ENCODE peak calls at places on chromosome 10, in ten cellular contexts. W, J, K, H, L, P, F, E, C and V are unnamed samples. For H3K4me1, the result is how much of the 10 kb centered on the place peaks cover.

GRCh38 chr10:77500754-77501151 is 136.9 kb downstream of the KCNMA1 start:
- DNase-seq in L (no peak), P (no peak), K (peak), W (no peak), J (no peak), H (no peak), E (no peak), F (no peak), C (no peak), V (no peak)

GRCh38 chr10:116741391-116742351 is 695 bp downstream of the HSPA12A start:
- DNase-seq in E (no peak), J (no peak), F (peak), W (peak), H (peak), L (no peak), P (peak), K (no peak), C (peak), V (no peak)

GRCh38 chr10:116098411-116099019 is 174.5 kb downstream of the GFRA1 start:
- DNase-seq in K (no peak), H (peak), J (no peak), E (no peak), P (no peak), W (no peak), C (peak), L (no peak), F (no peak), V (no peak)

GRCh38 chr10:93180402-93181040 is 106.8 kb downstream of the CYP26A1 start:
- DNase-seq in W (peak), J (no peak), K (peak), C (no peak), F (peak), H (no peak), L (no peak), P (peak), E (peak), V (no peak)

GRCh38 chr10:87603769-87604168 is 55.9 kb upstream of the PAPSS2 start:
- DNase-seq in F (no peak), C (no peak), W (no peak), P (peak), L (no peak), E (no peak), J (no peak), H (no peak), K (peak), V (no peak)

GRCh38 chr10:127145173-127145572 is 51.2 kb downstream of the INSYN2A start:
- DNase-seq in E (no peak), W (no peak), P (peak), J (no peak), K (peak), H (no peak), F (no peak), C (no peak), L (peak), V (no peak)

GRCh38 chr10:117223413-117224035 is 17.4 kb upstream of the SLC18A2 start:
- DNase-seq in P (no peak), W (no peak), F (no peak), L (no peak), J (no peak), E (peak), C (no peak), K (no peak), H (no peak), V (no peak)

GRCh38 chr10:57699944-57700343 is 567.8 kb downstream of the IPMK start:
- DNase-seq in C (no peak), E (no peak), W (peak), L (peak), K (peak), F (no peak), P (peak), J (no peak), H (no peak), V (no peak)

GRCh38 chr10:129759214-129760002 is 204.7 kb downstream of the EBF3 start:
- DNase-seq in F (peak), K (no peak), C (no peak), P (no peak), L (no peak), H (peak), E (peak), W (no peak), J (no peak), V (no peak)

GRCh38 chr10:36248314-36248981 is 606.4 kb upstream of the FZD8 start:
- DNase-seq in C (no peak), W (no peak), P (peak), K (no peak), J (no peak), E (no peak), L (no peak), H (no peak), F (no peak), V (no peak)

GRCh38 chr10:129846991-129847391 is 117.1 kb downstream of the EBF3 start:
- DNase-seq in F (no peak), K (no peak), E (no peak), P (no peak), W (no peak), C (no peak), H (no peak), J (no peak), L (no peak), V (no peak)

GRCh38 chr10:82908751-82909150 is 1033.8 kb downstream of the NRG3 start:
- DNase-seq in E (no peak), C (no peak), F (no peak), P (no peak), H (no peak), W (no peak), K (no peak), L (no peak), J (no peak), V (no peak)

GRCh38 chr10:69327463-69328345 is 49.4 kb downstream of the HK1 start:
- DNase-seq in L (no peak), P (peak), C (peak), K (peak), E (peak), H (peak), F (peak), W (peak), J (no peak), V (no peak)

GRCh38 chr10:34280599-34281374 is 534.3 kb downstream of the PARD3 start:
- DNase-seq in F (no peak), W (no peak), K (peak), J (peak), H (peak), L (peak), E (peak), C (peak), P (peak), V (peak)

GRCh38 chr10:7819126-7819470 is 793 bp downstream of the TAF3 start:
- DNase-seq in F (peak), J (no peak), H (peak), L (peak), C (peak), W (peak), K (peak), E (no peak), P (peak), V (no peak)

GRCh38 chr10:14508725-14509124 is 178.0 kb upstream of the FRMD4A start:
- DNase-seq in J (no peak), K (no peak), W (no peak), H (no peak), C (no peak), P (no peak), E (peak), L (no peak), F (no peak), V (no peak)

GRCh38 chr10:32015386-32015785 is 40.8 kb downstream of the KIF5B start:
- DNase-seq in E (no peak), P (no peak), C (no peak), H (no peak), J (no peak), F (no peak), K (no peak), W (no peak), L (no peak), V (no peak)

GRCh38 chr10:64814201-64814600 is 1293.0 kb downstream of the REEP3 start:
- DNase-seq in L (no peak), W (no peak), C (no peak), P (no peak), K (no peak), F (no peak), E (no peak), J (no peak), H (no peak), V (no peak)

GRCh38 chr10:31623466-31623865 is 304.4 kb downstream of the ZEB1 start:
- DNase-seq in C (no peak), L (no peak), W (no peak), F (no peak), H (no peak), K (no peak), E (no peak), J (no peak), P (peak), V (no peak)

GRCh38 chr10:30804478-30805055 is 175.0 kb upstream of the LYZL2 start:
- DNase-seq in F (peak), H (no peak), L (no peak), P (peak), W (no peak), J (no peak), E (peak), C (peak), K (peak), V (no peak)

GRCh38 chr10:72278668-72279393 is 5.1 kb downstream of the DDIT4 start:
- DNase-seq in K (no peak), C (no peak), J (no peak), E (no peak), P (no peak), W (no peak), F (no peak), L (peak), H (no peak), V (no peak)

GRCh38 chr10:88680958-88681357 is 16.7 kb downstream of the LIPF start:
- DNase-seq in L (no peak), F (no peak), W (no peak), E (no peak), H (no peak), P (peak), C (no peak), J (no peak), K (peak), V (no peak)

GRCh38 chr10:33195608-33196376 is 138.7 kb downstream of the NRP1 start:
- DNase-seq in L (no peak), F (no peak), J (no peak), H (no peak), C (peak), E (no peak), W (no peak), K (peak), P (peak), V (no peak)

GRCh38 chr10:34102917-34103506 is 712.1 kb downstream of the PARD3 start:
- DNase-seq in C (no peak), W (no peak), L (no peak), K (no peak), E (no peak), P (peak), H (no peak), J (no peak), F (no peak), V (no peak)

GRCh38 chr10:119090968-119091367 is 10.4 kb upstream of the EIF3A start:
- DNase-seq in C (no peak), K (peak), E (no peak), W (no peak), P (peak), L (peak), J (no peak), F (peak), H (no peak), V (no peak)

GRCh38 chr10:116038259-116038658 is 234.7 kb downstream of the GFRA1 start:
- DNase-seq in J (no peak), K (peak), L (no peak), H (no peak), F (peak), C (no peak), E (no peak), W (no peak), P (peak), V (no peak)

GRCh38 chr10:4704034-4704545 is 121.9 kb upstream of the AKR1E2 start:
- DNase-seq in E (no peak), K (peak), W (no peak), H (no peak), L (peak), P (peak), J (peak), F (peak), C (peak), V (peak)

GRCh38 chr10:98416589-98416988 is 1.6 kb upstream of the PYROXD2 start:
- DNase-seq in E (peak), F (no peak), H (no peak), K (no peak), W (no peak), P (no peak), C (no peak), L (no peak), J (no peak), V (no peak)

GRCh38 chr10:30284860-30285594 is 64.1 kb downstream of the MTPAP start:
- DNase-seq in P (peak), J (no peak), K (peak), H (no peak), C (peak), L (no peak), F (no peak), E (no peak), W (no peak), V (no peak)

GRCh38 chr10:3624367-3624766 is 160.6 kb downstream of the KLF6 start:
- DNase-seq in J (no peak), W (no peak), E (peak), F (no peak), L (no peak), C (no peak), K (peak), H (no peak), P (peak), V (no peak)

GRCh38 chr10:31586708-31587107 is 267.7 kb downstream of the ZEB1 start:
- DNase-seq in F (no peak), P (no peak), J (no peak), C (no peak), E (no peak), W (no peak), K (no peak), H (no peak), L (no peak), V (no peak)

GRCh38 chr10:50472914-50473313 is 150.8 kb downstream of the SGMS1 start:
- DNase-seq in H (no peak), P (no peak), C (no peak), L (no peak), W (no peak), K (no peak), F (no peak), J (no peak), E (no peak), V (no peak)

GRCh38 chr10:118983263-118983662 is 46.3 kb upstream of the NANOS1 start:
- DNase-seq in K (peak), P (peak), J (no peak), F (no peak), E (no peak), C (no peak), L (no peak), W (peak), H (peak), V (no peak)

GRCh38 chr10:109922976-109923921 is at the start of gene XPNPEP1:
- DNase-seq in C (peak), P (peak), E (peak), K (peak), H (peak), W (peak), L (peak), F (peak), J (no peak), V (peak)

GRCh38 chr10:21473541-21473940 is 51.9 kb downstream of the SKIDA1 start:
- DNase-seq in F (no peak), K (no peak), J (no peak), H (no peak), L (no peak), P (no peak), E (no peak), W (no peak), C (no peak), V (no peak)

DNA sequence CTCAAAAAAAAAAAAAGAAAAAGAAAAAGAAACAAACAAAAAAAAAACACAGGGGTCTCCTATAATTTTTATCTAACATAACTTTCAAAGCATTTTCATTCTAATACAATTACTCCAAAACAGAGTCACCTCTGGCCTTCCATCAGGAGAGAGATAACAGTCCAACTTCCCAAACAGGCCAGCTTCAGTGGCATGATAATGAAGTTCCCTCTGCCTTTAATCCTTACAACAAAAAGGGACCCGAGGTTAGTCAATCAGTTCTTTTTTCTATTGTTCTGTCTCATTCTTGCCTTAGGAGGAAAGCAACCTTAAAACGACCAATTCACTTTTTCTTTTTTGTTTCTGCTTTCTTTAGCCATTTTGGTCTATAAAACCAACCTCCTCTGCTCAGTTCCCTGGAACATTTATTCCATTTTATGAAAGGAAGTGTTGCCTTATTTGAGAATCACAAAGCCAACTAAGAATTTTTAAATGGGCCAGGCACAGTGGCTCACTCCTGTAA is 16.5 kb upstream of the FXYD4 start:
- DNase-seq in W (no peak), L (no peak), C (no peak), P (no peak), F (no peak), K (no peak), J (no peak), E (no peak), H (no peak), V (no peak)
- H3K4me1 ChIP-seq in W (under half), L (under half), C (under half), P (under half), F (under half), K (under half), J (under half), E (under half), H (under half), V (under half)

GRCh38 chr10:132457328-132458070 is 60.5 kb downstream of the PWWP2B start:
- DNase-seq in J (no peak), W (peak), C (no peak), P (no peak), H (peak), E (peak), K (no peak), L (peak), F (no peak), V (no peak)
- H3K4me1 ChIP-seq in J (under half), W (under half), C (under half), P (under half), H (under half), E (under half), K (under half), L (under half), F (under half), V (under half)

DNA sequence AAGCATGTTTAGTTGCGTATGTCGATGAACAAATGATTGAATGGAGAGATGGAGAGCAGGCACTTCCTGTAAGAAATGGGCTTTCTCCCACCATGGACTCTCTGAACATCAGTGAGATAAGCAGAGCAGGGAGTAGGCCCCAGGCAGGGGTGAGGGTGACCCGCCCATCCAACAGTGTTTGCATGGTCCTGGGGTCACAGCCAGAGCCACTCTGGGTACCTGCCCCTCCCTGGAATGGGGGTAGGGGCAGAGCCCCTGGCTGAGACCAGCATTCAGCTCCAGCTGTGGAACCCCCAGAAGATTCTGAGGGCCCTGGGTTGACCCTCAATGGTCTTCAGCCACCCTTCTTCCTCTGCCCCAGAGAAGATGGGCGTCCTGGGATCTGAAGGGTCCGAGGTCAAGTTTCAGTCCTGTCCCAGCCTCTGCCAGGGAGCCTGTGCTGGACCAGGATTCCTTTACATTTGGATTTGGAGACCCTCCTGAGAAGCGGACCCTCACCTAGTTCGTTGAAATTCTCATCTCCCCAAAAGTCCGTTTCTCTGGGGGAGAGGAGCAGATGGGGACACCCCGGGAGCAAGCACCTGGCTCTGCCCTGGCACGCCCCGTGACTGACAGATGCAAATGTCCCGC is 2.4 kb upstream of the FGF8 start:
- DNase-seq in C (no peak), E (peak), K (no peak), P (no peak), W (no peak), H (no peak), J (no peak), L (no peak), F (no peak), V (no peak)
- H3K4me1 ChIP-seq in C (under half), E (under half), K (under half), P (under half), W (under half), H (under half), J (under half), L (under half), F (under half), V (under half)

DNA sequence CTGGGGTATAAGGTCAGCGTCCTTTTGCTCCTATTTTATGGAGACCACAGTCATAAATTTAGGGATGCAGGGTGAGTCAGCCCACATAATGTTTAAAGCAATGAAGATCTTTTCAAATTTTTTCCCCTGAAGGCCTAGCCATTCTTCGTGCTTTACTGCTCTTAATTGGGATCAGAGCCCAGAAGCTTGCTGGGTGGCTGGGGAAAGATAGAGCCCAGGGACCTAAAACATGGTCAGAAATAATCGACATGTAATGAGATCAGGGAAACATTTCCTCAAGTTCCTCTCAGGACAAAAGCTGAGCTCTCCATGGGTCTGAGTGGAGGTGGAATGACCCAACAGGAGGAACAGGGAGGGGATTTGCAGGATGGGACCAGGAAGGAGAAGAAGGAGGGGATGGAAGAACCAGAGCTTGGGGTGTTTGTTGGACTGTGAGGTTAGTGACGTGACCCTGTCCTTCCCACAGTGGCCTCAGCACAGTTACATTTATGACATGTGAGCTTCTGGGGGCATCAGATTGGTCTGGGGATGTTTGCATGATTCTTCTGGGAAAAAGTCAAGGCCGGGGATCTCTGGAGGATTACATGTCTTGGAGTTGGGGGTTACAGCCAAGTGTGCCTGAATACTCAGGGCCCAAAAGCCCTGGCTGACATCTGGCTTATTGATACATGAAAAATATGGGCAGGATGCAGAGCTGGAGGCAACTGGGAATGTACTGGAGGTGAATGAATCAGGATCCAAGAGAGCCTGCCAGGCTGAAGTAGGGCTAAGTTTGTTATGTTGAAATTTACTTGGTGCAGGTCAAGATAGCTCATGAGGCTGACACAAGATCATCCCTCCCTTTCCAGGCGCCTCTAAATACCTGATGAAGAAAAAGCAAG is 477.9 kb downstream of the RPS24 start:
- DNase-seq in K (no peak), H (no peak), L (no peak), E (no peak), W (no peak), P (no peak), F (no peak), J (no peak), C (no peak), V (no peak)
- H3K4me1 ChIP-seq in K (under half), H (under half), L (under half), E (under half), W (under half), P (under half), F (under half), J (under half), C (under half), V (under half)

GRCh38 chr10:91574236-91574635 is 58.6 kb downstream of the PPP1R3C start:
- DNase-seq in E (no peak), J (no peak), L (no peak), F (no peak), P (no peak), C (no peak), W (no peak), K (no peak), H (no peak), V (no peak)
- H3K4me1 ChIP-seq in E (under half), J (under half), L (under half), F (under half), P (under half), C (under half), W (under half), K (under half), H (under half), V (under half)